ENCODE peak calls at places on chromosome 12, in five cellular contexts. H is fibroblast of mammary gland, Y is H1, T is T-cell, R is GM12892. F is an unnamed sample.

GRCh38 chr12:114812858-114813761 is 129.1 kb upstream of the TBX3 start:
- DNase-seq in T (no peak), H (no peak), Y (no peak), R (no peak), F (no peak)

GRCh38 chr12:29561736-29562135 is 64.2 kb upstream of the OVCH1 start:
- DNase-seq in H (no peak), R (no peak), Y (no peak), T (no peak), F (no peak)

GRCh38 chr12:4781212-4781611 is 61.0 kb downstream of the GALNT8 start:
- DNase-seq in R (no peak), H (no peak), T (no peak), Y (no peak), F (no peak)

GRCh38 chr12:25482637-25483036 is 70.4 kb downstream of the LMNTD1 start:
- DNase-seq in H (peak), R (no peak), Y (no peak), T (no peak), F (no peak)

GRCh38 chr12:56834886-56835285 is 71.8 kb downstream of the HSD17B6 start:
- DNase-seq in R (no peak), H (no peak), T (no peak), Y (no peak), F (no peak)

GRCh38 chr12:13215056-13215455 is 18.5 kb downstream of the EMP1 start:
- DNase-seq in T (no peak), Y (no peak), H (no peak), R (no peak), F (no peak)

GRCh38 chr12:104534857-104535248 is 78.1 kb downstream of the CHST11 start:
- DNase-seq in H (no peak), R (no peak), Y (no peak), T (no peak), F (no peak)

GRCh38 chr12:95700316-95700785 is 90.2 kb downstream of the NTN4 start:
- DNase-seq in Y (no peak), H (peak), T (no peak), R (peak), F (peak)

GRCh38 chr12:102918840-102919239 is 1.8 kb upstream of the PAH start:
- DNase-seq in Y (no peak), R (no peak), T (no peak), H (no peak), F (no peak)

GRCh38 chr12:96247567-96247962 is 53.4 kb downstream of the ELK3 start:
- DNase-seq in H (peak), Y (no peak), R (no peak), T (no peak), F (no peak)

GRCh38 chr12:111196532-111196931 is 172.4 kb downstream of the PHETA1 start:
- DNase-seq in T (no peak), Y (no peak), H (no peak), R (no peak), F (no peak)

GRCh38 chr12:124371970-124372555 is 77.2 kb downstream of the RFLNA start:
- DNase-seq in R (no peak), T (no peak), Y (no peak), H (no peak), F (no peak)

GRCh38 chr12:23464241-23464812 is 485.1 kb downstream of the SOX5 start:
- DNase-seq in T (no peak), H (no peak), Y (no peak), R (no peak), F (no peak)

GRCh38 chr12:24821691-24822090 is 127.2 kb downstream of the BCAT1 start:
- DNase-seq in Y (no peak), R (no peak), H (peak), T (no peak), F (no peak)

GRCh38 chr12:108063192-108063591 is 65.9 kb upstream of the WSCD2 start:
- DNase-seq in T (no peak), Y (no peak), R (no peak), H (peak), F (no peak)

GRCh38 chr12:26434299-26434915 is 239.0 kb downstream of the SSPN start:
- DNase-seq in R (peak), H (peak), Y (peak), T (no peak), F (peak)

GRCh38 chr12:98532687-98533304 is 17.4 kb downstream of the TMPO start:
- DNase-seq in Y (no peak), T (no peak), R (no peak), H (peak), F (no peak)

GRCh38 chr12:51694146-51694545 is 103.1 kb downstream of the SCN8A start:
- DNase-seq in Y (no peak), H (no peak), R (no peak), T (no peak), F (no peak)

GRCh38 chr12:54360717-54361456 is 3.4 kb downstream of the GPR84 start:
- DNase-seq in T (no peak), R (no peak), Y (peak), H (peak), F (peak)

GRCh38 chr12:69154585-69155363 is 84.6 kb upstream of the CPSF6 start:
- DNase-seq in R (peak), H (peak), Y (peak), T (peak), F (peak)

GRCh38 chr12:104998423-104999346 is 12.6 kb downstream of the NOPCHAP1 start:
- DNase-seq in H (no peak), R (no peak), Y (no peak), T (no peak), F (no peak)

GRCh38 chr12:104707179-104707578 is 250.4 kb downstream of the CHST11 start:
- DNase-seq in H (peak), R (no peak), Y (no peak), T (no peak), F (no peak)

F was measured in stromal cell of bone marrow.